ENCODE peak calls at places on chromosome 21, in eight cellular contexts. Y is stimulated activated CD8-positive, alpha-beta memory T cell treated with anti-CD3 and anti-CD28 coated beads, Interleukin-7, amount 100 ng/mL, for 1 hour; U is activated T-cell treated with anti-CD3 and anti-CD28 coated beads, Interleukin-2, amount 50 U/mL, for 72 hours; H is NCI-H460; T is stimulated activated CD4-positive, alpha-beta T cell treated with anti-CD3 and anti-CD28 coated beads, Interleukin-15, amount 100 ng/mL, for 24 hours; I is hypothalamus; F is NCI-H2171 treated with DMSO at 0.1 percent for 48 hours; C is T-cell. N is an unnamed sample.
A peak's percentile ranks its signal among the peaks of the same experiment; 100 is the strongest.

GRCh38 chr21:44485254-44485793 is 30.0 kb downstream of the LRRC3 start:
- DNase-seq in Y (peak; percentile 23), U (peak; percentile 43), H (peak; percentile 11), T (peak; percentile 66), I (no peak), F (no peak), C (peak; percentile 44), N (no peak)

GRCh38 chr21:42830456-42831455 is 48.6 kb downstream of the WDR4 start:
- DNase-seq in Y (no peak), U (no peak), H (no peak), T (no peak), I (no peak), F (no peak), C (no peak), N (peak; percentile 47)

GRCh38 chr21:34593423-34593822 is 21.5 kb downstream of the RCAN1 start:
- DNase-seq in Y (no peak), U (no peak), H (no peak), T (no peak), I (no peak), F (peak; percentile 71), C (no peak), N (peak; percentile 98)

GRCh38 chr21:34670220-34670961 is 1.6 kb downstream of the CLIC6 start:
- DNase-seq in Y (no peak), U (peak; percentile 20), H (no peak), T (peak; percentile 18), I (no peak), F (no peak), C (no peak), N (peak; percentile 83)

GRCh38 chr21:23111070-23111605 is 2112.9 kb downstream of the NCAM2 start:
- DNase-seq in Y (no peak), U (no peak), H (no peak), T (no peak), I (no peak), F (no peak), C (no peak), N (peak; percentile 81)

GRCh38 chr21:44897326-44898010 is 23.2 kb downstream of the ITGB2 start:
- DNase-seq in Y (no peak), U (no peak), H (no peak), T (no peak), I (no peak), F (no peak), C (no peak), N (peak; percentile 83)

GRCh38 chr21:42669069-42669468 is 15.6 kb downstream of the PDE9A start:
- DNase-seq in Y (no peak), U (no peak), H (no peak), T (no peak), I (no peak), F (no peak), C (no peak), N (peak; percentile 21)

GRCh38 chr21:15061747-15062146 is 3.1 kb downstream of the NRIP1 start:
- DNase-seq in Y (no peak), U (no peak), H (no peak), T (no peak), I (no peak), F (no peak), C (no peak), N (no peak)

GRCh38 chr21:42438316-42439205 is 34.9 kb downstream of the UBASH3A start:
- DNase-seq in Y (no peak), U (no peak), H (no peak), T (no peak), I (no peak), F (no peak), C (no peak), N (no peak)

GRCh38 chr21:45210461-45210983 is 77.2 kb downstream of the POFUT2 start:
- DNase-seq in Y (no peak), U (no peak), H (no peak), T (no peak), I (no peak), F (no peak), C (no peak), N (no peak)

GRCh38 chr21:34022557-34023335 is 50.6 kb upstream of the MRPS6 start:
- DNase-seq in Y (no peak), U (peak; percentile 57), H (no peak), T (peak; percentile 56), I (no peak), F (no peak), C (no peak), N (peak; percentile 28)

GRCh38 chr21:28228624-28228995 is 764.1 kb downstream of the LTN1 start:
- DNase-seq in Y (no peak), U (no peak), H (no peak), T (no peak), I (no peak), F (no peak), C (no peak), N (no peak)

GRCh38 chr21:15826147-15826780 is 96.5 kb downstream of the USP25 start:
- DNase-seq in Y (no peak), U (peak; percentile 19), H (peak; percentile 53), T (no peak), I (no peak), F (peak; percentile 46), C (peak; percentile 7), N (peak; percentile 57)

GRCh38 chr21:36471254-36471723 is 8.6 kb downstream of the CLDN14 start:
- DNase-seq in Y (no peak), U (peak; percentile 23), H (no peak), T (peak; percentile 8), I (no peak), F (no peak), C (no peak), N (peak; percentile 80)

GRCh38 chr21:46154155-46154954 is 1.0 kb downstream of the FTCD start:
- DNase-seq in Y (no peak), U (no peak), H (no peak), T (peak; percentile 1), I (no peak), F (no peak), C (no peak), N (no peak)

GRCh38 chr21:45607922-45608295 is 35.6 kb upstream of the PCBP3 start:
- DNase-seq in Y (no peak), U (no peak), H (no peak), T (no peak), I (no peak), F (no peak), C (no peak), N (no peak)

GRCh38 chr21:25512095-25513086 is 94.9 kb downstream of the MRPL39 start:
- DNase-seq in Y (no peak), U (no peak), H (no peak), T (no peak), I (no peak), F (no peak), C (no peak), N (no peak)

GRCh38 chr21:35102488-35103407 is 53.6 kb upstream of the RUNX1 start:
- DNase-seq in Y (no peak), U (peak; percentile 32), H (no peak), T (peak; percentile 42), I (no peak), F (no peak), C (peak; percentile 68), N (no peak)

GRCh38 chr21:43808832-43809251 is 19.5 kb downstream of the RRP1 start:
- DNase-seq in Y (no peak), U (no peak), H (no peak), T (no peak), I (no peak), F (no peak), C (no peak), N (no peak)

GRCh38 chr21:28742527-28742926 is 250.2 kb downstream of the LTN1 start:
- DNase-seq in Y (no peak), U (no peak), H (no peak), T (no peak), I (no peak), F (peak; percentile 23), C (no peak), N (no peak)

GRCh38 chr21:30234643-30235042 is 18.7 kb upstream of the CLDN8 start:
- DNase-seq in Y (no peak), U (no peak), H (no peak), T (no peak), I (no peak), F (no peak), C (no peak), N (no peak)

GRCh38 chr21:33866851-33867250 is 48.8 kb downstream of the ATP5PO start:
- DNase-seq in Y (no peak), U (no peak), H (no peak), T (no peak), I (no peak), F (no peak), C (no peak), N (no peak)

GRCh38 chr21:46605759-46606426 is 1.0 kb upstream of the S100B start:
- DNase-seq in Y (peak; percentile 17), U (peak; percentile 47), H (no peak), T (peak; percentile 43), I (no peak), F (no peak), C (peak; percentile 53), N (no peak)